ENCODE peak calls at places on chromosome 17, in nine cellular contexts. One of them, this sample, is unnamed.

GRCh38 chr17:63439682-63440081 is 6.4 kb downstream of the CYB561 start:
- DNase-seq in HFF-Myc: no peak
- DNase-seq in cerebellar cortex: no peak
- DNase-seq in thoracic aorta: no peak
- DNase-seq in NCI-H2081: no peak
- DNase-seq in ACHN: no peak
- DNase-seq in stomach: no peak
- DNase-seq in mammary epithelial cell: no peak
- DNase-seq in heart left ventricle: no peak
- DNase-seq in this sample: no peak

GRCh38 chr17:8227238-8227581 is 16.8 kb upstream of the AURKB start:
- DNase-seq in HFF-Myc: no peak
- DNase-seq in NCI-H2081: no peak
- DNase-seq in mammary epithelial cell: no peak
- DNase-seq in thoracic aorta: no peak
- DNase-seq in cerebellar cortex: no peak
- DNase-seq in heart left ventricle: no peak
- DNase-seq in ACHN: no peak
- DNase-seq in stomach: no peak
- DNase-seq in this sample: no peak

GRCh38 chr17:69783865-69784264 is 291.2 kb upstream of the KCNJ16 start:
- DNase-seq in cerebellar cortex: no peak
- DNase-seq in ACHN: no peak
- DNase-seq in mammary epithelial cell: no peak
- DNase-seq in heart left ventricle: no peak
- DNase-seq in stomach: no peak
- DNase-seq in HFF-Myc: no peak
- DNase-seq in thoracic aorta: no peak
- DNase-seq in NCI-H2081: no peak
- DNase-seq in this sample: no peak

GRCh38 chr17:43085489-43085888 is 39.7 kb downstream of the BRCA1 start:
- DNase-seq in stomach: no peak
- DNase-seq in NCI-H2081: no peak
- DNase-seq in mammary epithelial cell: no peak
- DNase-seq in ACHN: peak; percentile 70
- DNase-seq in heart left ventricle: no peak
- DNase-seq in thoracic aorta: no peak
- DNase-seq in HFF-Myc: peak; percentile 16
- DNase-seq in cerebellar cortex: no peak
- DNase-seq in this sample: no peak

GRCh38 chr17:77098884-77099545 is 41.8 kb upstream of the SEC14L1 start:
- DNase-seq in stomach: peak; percentile 57
- DNase-seq in NCI-H2081: no peak
- DNase-seq in HFF-Myc: no peak
- DNase-seq in cerebellar cortex: peak; percentile 88
- DNase-seq in mammary epithelial cell: peak; percentile 38
- DNase-seq in ACHN: no peak
- DNase-seq in thoracic aorta: no peak
- DNase-seq in heart left ventricle: no peak
- DNase-seq in this sample: no peak

GRCh38 chr17:18028684-18029540 is 10.1 kb downstream of the ATPAF2 start:
- DNase-seq in stomach: no peak
- DNase-seq in thoracic aorta: no peak
- DNase-seq in cerebellar cortex: no peak
- DNase-seq in heart left ventricle: no peak
- DNase-seq in mammary epithelial cell: no peak
- DNase-seq in ACHN: no peak
- DNase-seq in NCI-H2081: no peak
- DNase-seq in HFF-Myc: no peak
- DNase-seq in this sample: no peak

GRCh38 chr17:72166040-72166439 is 45.2 kb downstream of the SOX9 start:
- DNase-seq in ACHN: no peak
- DNase-seq in NCI-H2081: no peak
- DNase-seq in heart left ventricle: no peak
- DNase-seq in cerebellar cortex: no peak
- DNase-seq in stomach: no peak
- DNase-seq in mammary epithelial cell: no peak
- DNase-seq in HFF-Myc: no peak
- DNase-seq in thoracic aorta: no peak
- DNase-seq in this sample: no peak

GRCh38 chr17:15409721-15410247 is 57.6 kb downstream of the CDRT4 start:
- DNase-seq in ACHN: peak; percentile 53
- DNase-seq in NCI-H2081: no peak
- DNase-seq in cerebellar cortex: no peak
- DNase-seq in HFF-Myc: peak; percentile 59
- DNase-seq in heart left ventricle: peak; percentile 60
- DNase-seq in mammary epithelial cell: peak; percentile 95
- DNase-seq in thoracic aorta: no peak
- DNase-seq in stomach: no peak
- DNase-seq in this sample: peak; percentile 81

GRCh38 chr17:3017936-3018335 is 45.5 kb downstream of the OR1D5 start:
- DNase-seq in mammary epithelial cell: no peak
- DNase-seq in thoracic aorta: no peak
- DNase-seq in cerebellar cortex: no peak
- DNase-seq in heart left ventricle: peak; percentile 6
- DNase-seq in stomach: no peak
- DNase-seq in HFF-Myc: no peak
- DNase-seq in ACHN: no peak
- DNase-seq in NCI-H2081: no peak
- DNase-seq in this sample: no peak

GRCh38 chr17:74446551-74447500 is 14.9 kb downstream of the GPRC5C start:
- DNase-seq in heart left ventricle: peak; percentile 75
- DNase-seq in ACHN: no peak
- DNase-seq in stomach: peak; percentile 87
- DNase-seq in HFF-Myc: no peak
- DNase-seq in thoracic aorta: peak; percentile 82
- DNase-seq in cerebellar cortex: peak; percentile 96
- DNase-seq in mammary epithelial cell: peak; percentile 19
- DNase-seq in NCI-H2081: peak; percentile 12
- DNase-seq in this sample: no peak

GRCh38 chr17:164536-165235 is 16.8 kb downstream of the DOC2B start:
- DNase-seq in cerebellar cortex: peak; percentile 87
- DNase-seq in mammary epithelial cell: peak; percentile 4
- DNase-seq in ACHN: peak; percentile 66
- DNase-seq in heart left ventricle: peak; percentile 54
- DNase-seq in stomach: peak; percentile 47
- DNase-seq in thoracic aorta: no peak
- DNase-seq in NCI-H2081: peak; percentile 38
- DNase-seq in HFF-Myc: no peak
- DNase-seq in this sample: peak; percentile 16

GRCh38 chr17:75506134-75506533 is 9.2 kb downstream of the CASKIN2 start:
- DNase-seq in HFF-Myc: no peak
- DNase-seq in cerebellar cortex: no peak
- DNase-seq in mammary epithelial cell: no peak
- DNase-seq in heart left ventricle: no peak
- DNase-seq in stomach: no peak
- DNase-seq in ACHN: no peak
- DNase-seq in NCI-H2081: no peak
- DNase-seq in thoracic aorta: no peak
- DNase-seq in this sample: no peak